ENCODE peak calls at places on chromosome 15, in six cellular contexts. One of them, this sample, is unnamed.

GRCh38 chr15:57752840-57753239 is 46.3 kb downstream of the POLR2M start:
- DNase-seq in GM10248: no peak
- DNase-seq in HTR-8/SVneo: no peak
- DNase-seq in astrocyte of the spinal cord: no peak
- DNase-seq in islet precursor cell: no peak
- DNase-seq in Daoy: no peak
- DNase-seq in this sample: no peak

GRCh38 chr15:101138913-101139880 is 112.7 kb downstream of the CHSY1 start:
- DNase-seq in astrocyte of the spinal cord: peak; percentile 88
- DNase-seq in islet precursor cell: peak; percentile 69
- DNase-seq in HTR-8/SVneo: no peak
- DNase-seq in Daoy: peak; percentile 80
- DNase-seq in GM10248: peak; percentile 83
- DNase-seq in this sample: no peak

GRCh38 chr15:63933522-63933921 is 99.8 kb upstream of the HERC1 start:
- DNase-seq in HTR-8/SVneo: no peak
- DNase-seq in islet precursor cell: peak; percentile 79
- DNase-seq in Daoy: peak; percentile 87
- DNase-seq in GM10248: no peak
- DNase-seq in astrocyte of the spinal cord: no peak
- DNase-seq in this sample: no peak

GRCh38 chr15:42811435-42811834 is 74.5 kb upstream of the CDAN1 start:
- DNase-seq in astrocyte of the spinal cord: no peak
- DNase-seq in HTR-8/SVneo: no peak
- DNase-seq in Daoy: no peak
- DNase-seq in islet precursor cell: no peak
- DNase-seq in GM10248: no peak
- DNase-seq in this sample: no peak

GRCh38 chr15:48681274-48681840 is 35.8 kb upstream of the FBN1 start:
- DNase-seq in GM10248: no peak
- DNase-seq in islet precursor cell: no peak
- DNase-seq in astrocyte of the spinal cord: peak; percentile 59
- DNase-seq in HTR-8/SVneo: no peak
- DNase-seq in Daoy: peak; percentile 54
- DNase-seq in this sample: no peak

GRCh38 chr15:90075420-90076289 is 26.6 kb downstream of the IDH2 start:
- DNase-seq in islet precursor cell: peak; percentile 95
- DNase-seq in Daoy: no peak
- DNase-seq in astrocyte of the spinal cord: no peak
- DNase-seq in GM10248: no peak
- DNase-seq in HTR-8/SVneo: no peak
- DNase-seq in this sample: no peak

GRCh38 chr15:31486506-31486905 is 159.9 kb downstream of the KLF13 start:
- DNase-seq in islet precursor cell: no peak
- DNase-seq in Daoy: no peak
- DNase-seq in HTR-8/SVneo: no peak
- DNase-seq in astrocyte of the spinal cord: no peak
- DNase-seq in GM10248: no peak
- DNase-seq in this sample: no peak

GRCh38 chr15:27342991-27343390 is 372.0 kb downstream of the GABRG3 start:
- DNase-seq in GM10248: no peak
- DNase-seq in islet precursor cell: peak; percentile 66
- DNase-seq in Daoy: no peak
- DNase-seq in astrocyte of the spinal cord: no peak
- DNase-seq in HTR-8/SVneo: no peak
- DNase-seq in this sample: no peak

GRCh38 chr15:59087731-59088130 is 17.2 kb upstream of the CCNB2 start:
- DNase-seq in astrocyte of the spinal cord: no peak
- DNase-seq in GM10248: no peak
- DNase-seq in HTR-8/SVneo: no peak
- DNase-seq in Daoy: no peak
- DNase-seq in islet precursor cell: no peak
- DNase-seq in this sample: no peak

GRCh38 chr15:58038426-58039106 is 26.9 kb downstream of the ALDH1A2 start:
- DNase-seq in islet precursor cell: no peak
- DNase-seq in GM10248: no peak
- DNase-seq in Daoy: peak; percentile 59
- DNase-seq in HTR-8/SVneo: no peak
- DNase-seq in astrocyte of the spinal cord: peak; percentile 70
- DNase-seq in this sample: no peak

GRCh38 chr15:50144342-50145120 is 25.5 kb upstream of the ATP8B4 start:
- DNase-seq in islet precursor cell: no peak
- DNase-seq in Daoy: no peak
- DNase-seq in GM10248: no peak
- DNase-seq in HTR-8/SVneo: no peak
- DNase-seq in astrocyte of the spinal cord: no peak
- DNase-seq in this sample: no peak